ENCODE peak calls at places on chromosomes 12 and 14, in ten cellular contexts. One of them, this sample, is unnamed.

GRCh38 chr12:120759591-120760348 is 34.1 kb downstream of the ACADS start:
- DNase-seq in ovary: no peak
- DNase-seq in A549: no peak
- DNase-seq in tibial nerve: no peak
- DNase-seq in GM12878: no peak
- DNase-seq in upper lobe of left lung: peak; percentile 42
- DNase-seq in sigmoid colon: no peak
- DNase-seq in suprapubic skin: no peak
- DNase-seq in H1: no peak
- DNase-seq in K562: no peak
- DNase-seq in this sample: no peak

GRCh38 chr14:74917646-74918081 is 5.4 kb downstream of the RPS6KL1 start:
- DNase-seq in ovary: peak; percentile 80
- DNase-seq in A549: no peak
- DNase-seq in tibial nerve: peak; percentile 42
- DNase-seq in GM12878: no peak
- DNase-seq in upper lobe of left lung: peak; percentile 63
- DNase-seq in sigmoid colon: peak; percentile 89
- DNase-seq in suprapubic skin: no peak
- DNase-seq in H1: no peak
- DNase-seq in K562: no peak
- DNase-seq in this sample: no peak

GRCh38 chr12:15435597-15435996 is 113.3 kb downstream of the PTPRO start:
- DNase-seq in ovary: no peak
- DNase-seq in A549: no peak
- DNase-seq in tibial nerve: no peak
- DNase-seq in GM12878: no peak
- DNase-seq in upper lobe of left lung: no peak
- DNase-seq in sigmoid colon: no peak
- DNase-seq in suprapubic skin: no peak
- DNase-seq in H1: no peak
- DNase-seq in K562: no peak
- DNase-seq in this sample: no peak

GRCh38 chr12:66716522-66716921 is 37.6 kb upstream of the GRIP1 start:
- DNase-seq in ovary: no peak
- DNase-seq in A549: no peak
- DNase-seq in tibial nerve: no peak
- DNase-seq in GM12878: no peak
- DNase-seq in upper lobe of left lung: no peak
- DNase-seq in sigmoid colon: no peak
- DNase-seq in suprapubic skin: no peak
- DNase-seq in H1: no peak
- DNase-seq in K562: no peak
- DNase-seq in this sample: no peak

GRCh38 chr12:7872565-7873304 is at the start of gene SLC2A14:
- DNase-seq in ovary: peak; percentile 40
- DNase-seq in A549: no peak
- DNase-seq in tibial nerve: no peak
- DNase-seq in GM12878: no peak
- DNase-seq in upper lobe of left lung: peak; percentile 82
- DNase-seq in sigmoid colon: no peak
- DNase-seq in suprapubic skin: no peak
- DNase-seq in H1: no peak
- DNase-seq in K562: no peak
- DNase-seq in this sample: no peak

GRCh38 chr14:99270491-99271287 is 1.3 kb downstream of the BCL11B start:
- DNase-seq in ovary: no peak
- DNase-seq in A549: no peak
- DNase-seq in tibial nerve: no peak
- DNase-seq in GM12878: no peak
- DNase-seq in upper lobe of left lung: peak; percentile 83
- DNase-seq in sigmoid colon: no peak
- DNase-seq in suprapubic skin: peak; percentile 79
- DNase-seq in H1: peak; percentile 85
- DNase-seq in K562: no peak
- DNase-seq in this sample: no peak

GRCh38 chr12:122473543-122474323 is 27.0 kb downstream of the ZCCHC8 start:
- DNase-seq in ovary: no peak
- DNase-seq in A549: no peak
- DNase-seq in tibial nerve: no peak
- DNase-seq in GM12878: peak; percentile 26
- DNase-seq in upper lobe of left lung: no peak
- DNase-seq in sigmoid colon: no peak
- DNase-seq in suprapubic skin: no peak
- DNase-seq in H1: no peak
- DNase-seq in K562: peak; percentile 37
- DNase-seq in this sample: no peak

GRCh38 chr12:110338754-110339153 is 57.7 kb downstream of the ATP2A2 start:
- DNase-seq in ovary: no peak
- DNase-seq in A549: no peak
- DNase-seq in tibial nerve: no peak
- DNase-seq in GM12878: no peak
- DNase-seq in upper lobe of left lung: no peak
- DNase-seq in sigmoid colon: no peak
- DNase-seq in suprapubic skin: no peak
- DNase-seq in H1: peak; percentile 40
- DNase-seq in K562: peak; percentile 59
- DNase-seq in this sample: no peak

GRCh38 chr12:2477009-2477766 is 317.6 kb upstream of the FKBP4 start:
- DNase-seq in ovary: no peak
- DNase-seq in A549: no peak
- DNase-seq in tibial nerve: no peak
- DNase-seq in GM12878: no peak
- DNase-seq in upper lobe of left lung: no peak
- DNase-seq in sigmoid colon: no peak
- DNase-seq in suprapubic skin: no peak
- DNase-seq in H1: no peak
- DNase-seq in K562: no peak
- DNase-seq in this sample: no peak

GRCh38 chr12:89474615-89475014 is 50.0 kb downstream of the GALNT4 start:
- DNase-seq in ovary: no peak
- DNase-seq in A549: no peak
- DNase-seq in tibial nerve: no peak
- DNase-seq in GM12878: no peak
- DNase-seq in upper lobe of left lung: no peak
- DNase-seq in sigmoid colon: no peak
- DNase-seq in suprapubic skin: no peak
- DNase-seq in H1: no peak
- DNase-seq in K562: no peak
- DNase-seq in this sample: no peak

GRCh38 chr12:77943466-77943865 is 112.8 kb downstream of the NAV3 start:
- DNase-seq in ovary: no peak
- DNase-seq in A549: peak; percentile 73
- DNase-seq in tibial nerve: no peak
- DNase-seq in GM12878: no peak
- DNase-seq in upper lobe of left lung: no peak
- DNase-seq in sigmoid colon: no peak
- DNase-seq in suprapubic skin: no peak
- DNase-seq in H1: no peak
- DNase-seq in K562: no peak
- DNase-seq in this sample: no peak

GRCh38 chr12:118292836-118293235 is 79.9 kb downstream of the TAOK3 start:
- DNase-seq in ovary: no peak
- DNase-seq in A549: no peak
- DNase-seq in tibial nerve: no peak
- DNase-seq in GM12878: no peak
- DNase-seq in upper lobe of left lung: no peak
- DNase-seq in sigmoid colon: no peak
- DNase-seq in suprapubic skin: no peak
- DNase-seq in H1: no peak
- DNase-seq in K562: no peak
- DNase-seq in this sample: no peak

GRCh38 chr12:76081909-76082308 is 2.6 kb downstream of the NAP1L1 start:
- DNase-seq in ovary: no peak
- DNase-seq in A549: no peak
- DNase-seq in tibial nerve: no peak
- DNase-seq in GM12878: no peak
- DNase-seq in upper lobe of left lung: no peak
- DNase-seq in sigmoid colon: no peak
- DNase-seq in suprapubic skin: no peak
- DNase-seq in H1: no peak
- DNase-seq in K562: no peak
- DNase-seq in this sample: no peak

GRCh38 chr12:62914443-62914909 is 20.5 kb downstream of the PPM1H start:
- DNase-seq in ovary: no peak
- DNase-seq in A549: no peak
- DNase-seq in tibial nerve: no peak
- DNase-seq in GM12878: no peak
- DNase-seq in upper lobe of left lung: no peak
- DNase-seq in sigmoid colon: no peak
- DNase-seq in suprapubic skin: no peak
- DNase-seq in H1: no peak
- DNase-seq in K562: no peak
- DNase-seq in this sample: no peak

GRCh38 chr12:124758266-124759200 is 105.1 kb downstream of the SCARB1 start:
- DNase-seq in ovary: no peak
- DNase-seq in A549: no peak
- DNase-seq in tibial nerve: no peak
- DNase-seq in GM12878: no peak
- DNase-seq in upper lobe of left lung: peak; percentile 58
- DNase-seq in sigmoid colon: no peak
- DNase-seq in suprapubic skin: no peak
- DNase-seq in H1: no peak
- DNase-seq in K562: no peak
- DNase-seq in this sample: no peak

DNA sequence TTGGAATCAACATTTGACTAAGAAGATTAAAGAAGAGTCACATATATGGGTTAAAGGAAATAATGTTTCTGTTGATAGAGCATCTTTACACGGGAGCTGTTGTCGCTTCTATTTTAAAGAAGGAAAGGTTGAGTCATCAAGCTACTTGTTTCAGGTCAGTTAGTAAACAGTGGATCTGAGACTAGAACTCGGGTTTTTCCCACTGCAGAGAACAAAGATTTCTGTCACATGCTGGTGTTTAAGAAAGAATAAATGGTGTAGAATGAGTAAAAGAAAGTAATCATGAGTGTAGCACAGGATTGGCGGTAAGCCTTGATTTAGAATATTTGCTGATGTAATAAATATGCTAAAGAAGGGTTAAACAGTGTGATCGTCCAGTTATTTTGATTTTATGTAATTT is 455.5 kb downstream of the AEBP2 start:
- DNase-seq in ovary: no peak
- DNase-seq in A549: no peak
- DNase-seq in tibial nerve: no peak
- DNase-seq in GM12878: peak; percentile 83
- DNase-seq in upper lobe of left lung: no peak
- DNase-seq in sigmoid colon: no peak
- DNase-seq in suprapubic skin: no peak
- DNase-seq in H1: no peak
- DNase-seq in K562: no peak
- DNase-seq in this sample: no peak
- TF ChIP-seq EP300 in ovary: no peak
- TF ChIP-seq EP300 in A549: no peak
- TF ChIP-seq EP300 in tibial nerve: no peak
- TF ChIP-seq EP300 in GM12878: peak; percentile 94
- TF ChIP-seq EP300 in upper lobe of left lung: no peak
- TF ChIP-seq EP300 in sigmoid colon: no peak
- TF ChIP-seq EP300 in suprapubic skin: no peak
- TF ChIP-seq EP300 in H1: no peak
- TF ChIP-seq EP300 in K562: no peak
- TF ChIP-seq EP300 in this sample: no peak

GRCh38 chr14:31336646-31337045 is 83.7 kb downstream of the HEATR5A start:
- DNase-seq in ovary: no peak
- DNase-seq in A549: peak; percentile 18
- DNase-seq in tibial nerve: no peak
- DNase-seq in GM12878: no peak
- DNase-seq in upper lobe of left lung: no peak
- DNase-seq in sigmoid colon: no peak
- DNase-seq in suprapubic skin: no peak
- DNase-seq in H1: no peak
- DNase-seq in K562: no peak
- DNase-seq in this sample: no peak
- H3K27ac ChIP-seq in ovary: no peak overlapping the region
- H3K27ac ChIP-seq in A549: no peak overlapping the region
- H3K27ac ChIP-seq in tibial nerve: no peak overlapping the region
- H3K27ac ChIP-seq in GM12878: no peak overlapping the region
- H3K27ac ChIP-seq in upper lobe of left lung: no peak overlapping the region
- H3K27ac ChIP-seq in sigmoid colon: no peak overlapping the region
- H3K27ac ChIP-seq in suprapubic skin: no peak overlapping the region
- H3K27ac ChIP-seq in H1: no peak overlapping the region
- H3K27ac ChIP-seq in K562: no peak overlapping the region
- H3K27ac ChIP-seq in this sample: no peak overlapping the region

GRCh38 chr12:106001105-106001489 is 137.7 kb downstream of the NUAK1 start:
- DNase-seq in ovary: no peak
- DNase-seq in A549: no peak
- DNase-seq in tibial nerve: no peak
- DNase-seq in GM12878: no peak
- DNase-seq in upper lobe of left lung: no peak
- DNase-seq in sigmoid colon: no peak
- DNase-seq in suprapubic skin: no peak
- DNase-seq in H1: no peak
- DNase-seq in K562: no peak
- DNase-seq in this sample: no peak
- TF ChIP-seq CTCF in ovary: no peak
- TF ChIP-seq CTCF in A549: no peak
- TF ChIP-seq CTCF in tibial nerve: no peak
- TF ChIP-seq CTCF in GM12878: no peak
- TF ChIP-seq CTCF in upper lobe of left lung: no peak
- TF ChIP-seq CTCF in sigmoid colon: no peak
- TF ChIP-seq CTCF in suprapubic skin: no peak
- TF ChIP-seq CTCF in H1: no peak
- TF ChIP-seq CTCF in K562: no peak
- TF ChIP-seq CTCF in this sample: no peak

GRCh38 chr14:77659822-77660221 is 43.4 kb upstream of the SPTLC2 start:
- DNase-seq in ovary: no peak
- DNase-seq in A549: no peak
- DNase-seq in tibial nerve: no peak
- DNase-seq in GM12878: no peak
- DNase-seq in upper lobe of left lung: no peak
- DNase-seq in sigmoid colon: no peak
- DNase-seq in suprapubic skin: no peak
- DNase-seq in H1: no peak
- DNase-seq in K562: no peak
- DNase-seq in this sample: no peak

GRCh38 chr14:77657244-77657643 is 40.8 kb upstream of the SPTLC2 start:
- DNase-seq in ovary: no peak
- DNase-seq in A549: no peak
- DNase-seq in tibial nerve: no peak
- DNase-seq in GM12878: no peak
- DNase-seq in upper lobe of left lung: no peak
- DNase-seq in sigmoid colon: no peak
- DNase-seq in suprapubic skin: no peak
- DNase-seq in H1: no peak
- DNase-seq in K562: no peak
- DNase-seq in this sample: no peak

GRCh38 chr14:77663289-77663688 is 44.5 kb downstream of the ALKBH1 start:
- DNase-seq in ovary: no peak
- DNase-seq in A549: no peak
- DNase-seq in tibial nerve: no peak
- DNase-seq in GM12878: no peak
- DNase-seq in upper lobe of left lung: no peak
- DNase-seq in sigmoid colon: no peak
- DNase-seq in suprapubic skin: no peak
- DNase-seq in H1: no peak
- DNase-seq in K562: no peak
- DNase-seq in this sample: no peak

DNA sequence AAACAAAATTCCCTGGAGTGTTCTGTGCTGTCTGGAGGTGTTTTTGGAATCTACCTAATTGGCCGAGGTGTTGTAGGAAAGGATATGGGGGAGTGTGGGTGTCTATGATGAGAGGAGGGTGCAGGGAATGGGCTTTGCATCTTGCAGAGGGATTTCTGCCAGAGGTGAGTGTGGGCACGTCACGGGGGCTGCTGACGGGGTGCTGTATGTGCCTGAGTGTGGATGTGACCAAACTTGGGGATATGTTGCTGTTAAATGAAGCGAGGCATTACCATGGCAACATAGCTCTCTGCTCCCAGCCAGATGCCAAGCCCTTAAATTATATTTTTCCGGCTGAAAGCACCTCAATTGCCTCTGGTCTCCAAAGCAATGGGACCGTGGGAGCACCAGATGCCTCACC is 44.3 kb upstream of the SPTLC2 start:
- DNase-seq in ovary: no peak
- DNase-seq in A549: no peak
- DNase-seq in tibial nerve: no peak
- DNase-seq in GM12878: no peak
- DNase-seq in upper lobe of left lung: no peak
- DNase-seq in sigmoid colon: no peak
- DNase-seq in suprapubic skin: no peak
- DNase-seq in H1: no peak
- DNase-seq in K562: no peak
- DNase-seq in this sample: no peak
- TF ChIP-seq EP300 in ovary: no peak
- TF ChIP-seq EP300 in A549: no peak
- TF ChIP-seq EP300 in tibial nerve: no peak
- TF ChIP-seq EP300 in GM12878: no peak
- TF ChIP-seq EP300 in upper lobe of left lung: no peak
- TF ChIP-seq EP300 in sigmoid colon: no peak
- TF ChIP-seq EP300 in suprapubic skin: no peak
- TF ChIP-seq EP300 in H1: no peak
- TF ChIP-seq EP300 in K562: no peak
- TF ChIP-seq EP300 in this sample: no peak

This sample was measured in transverse colon.